ENCODE peak calls at places on chromosomes 6 and 20, in seven cellular contexts. G is LoVo, O is NCI-H1417, B is bronchial epithelial cell, K is NCI-H1694 treated with DMSO at 0.1 percent for 48 hours, P is iris pigment epithelial cell, L is AG09309. E is an unnamed sample.

GRCh38 chr6:394641-395289 is 3.2 kb downstream of the IRF4 start:
- DNase-seq in G (no peak), O (no peak), B (no peak), K (no peak), P (no peak), L (no peak), E (no peak)

GRCh38 chr6:42259841-42260395 is 42.3 kb upstream of the MRPS10 start:
- DNase-seq in G (no peak), O (no peak), B (no peak), K (no peak), P (no peak), L (no peak), E (no peak)

GRCh38 chr6:20483902-20484497 is 50.3 kb upstream of the CDKAL1 start:
- DNase-seq in G (no peak), O (no peak), B (no peak), K (no peak), P (peak), L (no peak), E (peak)

GRCh38 chr6:147279423-147279822 is 75.2 kb downstream of the STXBP5 start:
- DNase-seq in G (no peak), O (no peak), B (no peak), K (no peak), P (peak), L (peak), E (peak)

GRCh38 chr6:22056398-22056797 is 240.4 kb downstream of the PRL start:
- DNase-seq in G (no peak), O (no peak), B (peak), K (no peak), P (no peak), L (no peak), E (no peak)

GRCh38 chr20:17531537-17532025 is 402 bp upstream of the BFSP1 start:
- DNase-seq in G (no peak), O (no peak), B (no peak), K (no peak), P (no peak), L (no peak), E (no peak)

GRCh38 chr20:39429716-39430115 is 467.6 kb downstream of the DHX35 start:
- DNase-seq in G (no peak), O (no peak), B (peak), K (no peak), P (no peak), L (no peak), E (no peak)

GRCh38 chr6:33064723-33065122 is 8.7 kb downstream of the HLA-DPA1 start:
- DNase-seq in G (no peak), O (no peak), B (peak), K (no peak), P (peak), L (no peak), E (no peak)

GRCh38 chr6:30889921-30890645 is 5.8 kb downstream of the DDR1 start:
- DNase-seq in G (no peak), O (peak), B (peak), K (no peak), P (no peak), L (no peak), E (no peak)

GRCh38 chr6:141562181-141562800 is 570.4 kb upstream of the GJE1 start:
- DNase-seq in G (no peak), O (no peak), B (no peak), K (no peak), P (peak), L (no peak), E (peak)

GRCh38 chr6:170224694-170225660 is 65.9 kb downstream of the DLL1 start:
- DNase-seq in G (no peak), O (no peak), B (peak), K (peak), P (peak), L (no peak), E (no peak)

E was measured in amniotic epithelial cell.